ENCODE peak calls at places on chromosomes 7 and 10, in six cellular contexts. V, R, U, I, T and W are unnamed samples.

GRCh38 chr10:25209618-25210017 is 34.8 kb downstream of the GPR158 start:
- DNase-seq in V (no peak), R (no peak), U (no peak), I (no peak), T (no peak), W (no peak)

GRCh38 chr7:139639563-139639962 is 116.1 kb downstream of the CLEC2L start:
- DNase-seq in V (no peak), R (no peak), U (no peak), I (no peak), T (no peak), W (no peak)

GRCh38 chr7:92754756-92755581 is 81.4 kb downstream of the CDK6 start:
- DNase-seq in V (no peak), R (no peak), U (peak; percentile 49), I (no peak), T (no peak), W (no peak)

GRCh38 chr10:60359066-60359465 is 30.6 kb downstream of the ANK3 start:
- DNase-seq in V (no peak), R (no peak), U (no peak), I (no peak), T (no peak), W (no peak)

GRCh38 chr10:75238182-75239180 is 2.7 kb upstream of the COMTD1 start:
- DNase-seq in V (no peak), R (no peak), U (no peak), I (no peak), T (no peak), W (no peak)

GRCh38 chr10:115909962-115910361 is 363.0 kb downstream of the GFRA1 start:
- DNase-seq in V (no peak), R (no peak), U (no peak), I (no peak), T (no peak), W (no peak)

GRCh38 chr7:141702047-141702567 is at the start of gene DENND11:
- DNase-seq in V (peak; percentile 50), R (peak; percentile 83), U (peak; percentile 76), I (peak; percentile 56), T (no peak), W (peak; percentile 47)

GRCh38 chr10:5858811-5859210 is 30.9 kb downstream of the ANKRD16 start:
- DNase-seq in V (no peak), R (no peak), U (no peak), I (no peak), T (no peak), W (no peak)

GRCh38 chr7:32290015-32290414 is 200.2 kb downstream of the LSM5 start:
- DNase-seq in V (no peak), R (no peak), U (no peak), I (no peak), T (no peak), W (no peak)

GRCh38 chr10:132351611-132352010 is 19.6 kb downstream of the LRRC27 start:
- DNase-seq in V (no peak), R (no peak), U (no peak), I (no peak), T (no peak), W (no peak)

GRCh38 chr10:1216576-1217236 is 160.5 kb downstream of the WDR37 start:
- DNase-seq in V (no peak), R (no peak), U (no peak), I (no peak), T (no peak), W (no peak)

GRCh38 chr10:133257489-133258065 is 19.1 kb downstream of the ADAM8 start:
- DNase-seq in V (peak; percentile 49), R (peak; percentile 46), U (no peak), I (peak; percentile 58), T (no peak), W (no peak)

GRCh38 chr10:106133451-106133850 is 1031.1 kb downstream of the SORCS1 start:
- DNase-seq in V (no peak), R (no peak), U (no peak), I (no peak), T (no peak), W (no peak)